ENCODE peak calls at places on chromosomes 11 and 22, in four cellular contexts. V is fibroblast of lung; Z is CD4-positive, CD25-positive, alpha-beta regulatory T cell; R is small intestine. L is an unnamed sample. For H3K27me3, the result is how much of the 10 kb centered on the place peaks cover.

GRCh38 chr11:119051440-119052162 is 5.4 kb downstream of the HYOU1 start:
- DNase-seq in Z (peak), R (no peak), V (no peak), L (no peak)

GRCh38 chr11:13073119-13073981 is 64.2 kb downstream of the RASSF10 start:
- DNase-seq in Z (no peak), R (no peak), V (peak), L (no peak)

GRCh38 chr11:102534261-102534872 is 3.8 kb upstream of the MMP7 start:
- DNase-seq in R (no peak), V (no peak), Z (no peak), L (no peak)

GRCh38 chr11:132898021-132898420 is 634.3 kb downstream of the OPCML start:
- DNase-seq in Z (no peak), R (no peak), V (peak), L (no peak)

GRCh38 chr11:65412271-65413076 is 10.1 kb upstream of the NEAT1 start:
- DNase-seq in V (no peak), R (no peak), Z (no peak), L (no peak)

GRCh38 chr22:46436595-46437163 is 100.7 kb downstream of the CELSR1 start:
- DNase-seq in R (no peak), V (peak), Z (no peak), L (no peak)

GRCh38 chr11:16911658-16912057 is 102.6 kb downstream of the PLEKHA7 start:
- DNase-seq in V (no peak), Z (peak), R (no peak), L (no peak)

GRCh38 chr11:110711776-110712642 is at the start of gene ARHGAP20:
- DNase-seq in Z (peak), R (peak), V (peak), L (peak)

GRCh38 chr11:1829039-1829820 is 5.6 kb upstream of the SYT8 start:
- DNase-seq in Z (no peak), V (peak), R (no peak), L (no peak)

GRCh38 chr22:42313804-42314581 is 43.5 kb upstream of the TCF20 start:
- DNase-seq in Z (peak), V (peak), R (peak), L (peak)

GRCh38 chr11:125227151-125227550 is 62.6 kb downstream of the PKNOX2 start:
- DNase-seq in Z (no peak), V (no peak), R (no peak), L (no peak)

GRCh38 chr11:10529279-10529678 is 11.7 kb downstream of the RNF141 start:
- DNase-seq in V (peak), Z (no peak), R (no peak), L (no peak)

GRCh38 chr22:44130076-44130711 is 50.5 kb upstream of the PARVG start:
- DNase-seq in V (peak), Z (peak), R (no peak), L (no peak)

GRCh38 chr11:1292018-1292643 is 17.3 kb downstream of the TOLLIP start:
- DNase-seq in V (no peak), Z (no peak), R (no peak), L (no peak)

GRCh38 chr11:87265132-87265531 is 227.4 kb downstream of the TMEM135 start:
- DNase-seq in R (no peak), V (peak), Z (no peak), L (no peak)

GRCh38 chr11:73528420-73528819 is 69.5 kb downstream of the FAM168A start:
- DNase-seq in V (no peak), R (peak), Z (no peak), L (no peak)

GRCh38 chr22:37229012-37229804 is 14.9 kb downstream of the RAC2 start:
- DNase-seq in V (peak), Z (peak), R (no peak), L (no peak)

GRCh38 chr11:12675951-12676711 is 1.9 kb downstream of the TEAD1 start:
- DNase-seq in Z (peak), V (peak), R (peak), L (no peak)

GRCh38 chr22:39574779-39575551 is 4.4 kb downstream of the CACNA1I start:
- DNase-seq in R (no peak), Z (no peak), V (peak), L (peak)

GRCh38 chr11:115153135-115153534 is 351.1 kb downstream of the CADM1 start:
- DNase-seq in R (no peak), V (peak), Z (no peak), L (no peak)

GRCh38 chr22:38240734-38241252 is 32.0 kb downstream of the TMEM184B start:
- DNase-seq in Z (no peak), V (peak), R (peak), L (peak)

GRCh38 chr22:40748388-40748970 is 69.2 kb downstream of the MCHR1 start:
- DNase-seq in R (no peak), Z (no peak), V (no peak), L (no peak)

GRCh38 chr11:58739725-58740430 is 8.1 kb upstream of the GLYAT start:
- DNase-seq in V (peak), R (no peak), Z (no peak), L (no peak)

GRCh38 chr11:75856912-75857311 is 41.9 kb downstream of the UVRAG start:
- DNase-seq in R (no peak), Z (no peak), V (no peak), L (no peak)

GRCh38 chr22:49968831-49969661 is 8.5 kb downstream of the PIM3 start:
- DNase-seq in R (no peak), Z (no peak), V (no peak), L (peak)

GRCh38 chr11:2929511-2929879 is 275 bp upstream of the PHLDA2 start:
- DNase-seq in Z (no peak), V (peak), R (peak), L (peak)

GRCh38 chr11:2927851-2928604 is 1.2 kb downstream of the PHLDA2 start:
- DNase-seq in V (peak), Z (no peak), R (peak), L (peak)

GRCh38 chr11:2927493-2927800 is 1.8 kb downstream of the PHLDA2 start:
- DNase-seq in V (no peak), R (no peak), Z (no peak), L (no peak)

GRCh38 chr11:2929880-2930704 is 872 bp upstream of the PHLDA2 start:
- DNase-seq in Z (peak), R (peak), V (peak), L (peak)

DNA sequence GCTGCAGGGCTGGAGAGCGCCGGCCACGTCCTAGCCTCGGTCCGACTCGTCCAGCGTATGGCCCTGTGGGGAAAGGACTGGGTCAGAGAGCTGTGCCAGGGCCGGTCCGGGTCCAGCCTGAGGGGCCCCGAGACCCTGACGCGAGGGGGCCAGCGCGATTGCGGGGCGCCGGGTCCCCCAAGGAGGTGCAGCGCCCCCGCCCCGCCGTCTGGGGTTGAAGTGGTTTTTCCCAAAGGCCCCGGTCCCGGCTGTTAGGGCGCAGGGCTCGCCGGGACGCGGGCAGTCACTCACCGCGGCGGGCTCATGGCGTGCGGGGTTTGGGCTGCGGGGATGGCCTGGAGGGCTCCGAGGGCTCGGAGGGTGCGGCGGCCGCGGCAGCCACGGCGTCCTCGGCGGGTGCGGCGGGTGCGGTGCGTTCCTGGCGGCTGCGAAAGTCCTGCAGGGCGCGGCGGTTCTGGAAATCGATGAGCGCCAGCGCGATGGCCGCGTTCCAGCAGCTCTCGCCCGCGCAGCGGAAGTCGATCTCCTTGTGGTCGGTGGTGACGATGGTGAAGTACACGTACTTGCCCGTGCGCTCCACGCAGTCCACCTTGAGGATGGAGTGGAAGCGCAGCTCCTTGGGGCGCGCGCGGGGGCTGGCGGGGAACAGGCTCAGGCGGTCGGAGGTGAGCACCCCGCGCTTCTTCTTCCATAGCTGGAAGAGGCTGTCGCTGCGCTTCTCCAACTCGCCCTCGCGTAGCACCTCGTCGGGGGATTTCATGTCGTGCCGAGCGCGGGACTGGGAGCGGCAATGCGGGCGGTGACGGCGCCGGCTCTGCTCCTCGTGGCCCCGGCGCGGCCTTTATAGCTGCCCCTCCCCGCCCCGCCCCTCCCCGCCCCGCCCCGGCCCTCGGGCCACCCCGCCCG is at the start of gene PHLDA2:
- DNase-seq in V (peak), Z (peak), R (peak), L (peak)
- H3K4me3 ChIP-seq in V (peak), Z (peak), R (peak), L (peak)

GRCh38 chr11:20160425-20161229 is at the start of gene DBX1:
- DNase-seq in V (no peak), Z (no peak), R (no peak), L (no peak)
- H3K27me3 ChIP-seq in V (half or more), Z (half or more), R (half or more), L (half or more)

GRCh38 chr11:129895126-129896041 is at the start of gene NFRKB:
- DNase-seq in Z (peak), R (peak), V (peak), L (peak)

GRCh38 chr11:129894281-129895125 is 875 bp downstream of the NFRKB start:
- DNase-seq in V (peak), R (peak), Z (peak), L (no peak)

GRCh38 chr11:129896062-129896461 is 684 bp upstream of the NFRKB start:
- DNase-seq in V (peak), Z (no peak), R (no peak), L (no peak)
- H3K27ac ChIP-seq in V (no peak), Z (peak), R (peak), L (peak)

DNA sequence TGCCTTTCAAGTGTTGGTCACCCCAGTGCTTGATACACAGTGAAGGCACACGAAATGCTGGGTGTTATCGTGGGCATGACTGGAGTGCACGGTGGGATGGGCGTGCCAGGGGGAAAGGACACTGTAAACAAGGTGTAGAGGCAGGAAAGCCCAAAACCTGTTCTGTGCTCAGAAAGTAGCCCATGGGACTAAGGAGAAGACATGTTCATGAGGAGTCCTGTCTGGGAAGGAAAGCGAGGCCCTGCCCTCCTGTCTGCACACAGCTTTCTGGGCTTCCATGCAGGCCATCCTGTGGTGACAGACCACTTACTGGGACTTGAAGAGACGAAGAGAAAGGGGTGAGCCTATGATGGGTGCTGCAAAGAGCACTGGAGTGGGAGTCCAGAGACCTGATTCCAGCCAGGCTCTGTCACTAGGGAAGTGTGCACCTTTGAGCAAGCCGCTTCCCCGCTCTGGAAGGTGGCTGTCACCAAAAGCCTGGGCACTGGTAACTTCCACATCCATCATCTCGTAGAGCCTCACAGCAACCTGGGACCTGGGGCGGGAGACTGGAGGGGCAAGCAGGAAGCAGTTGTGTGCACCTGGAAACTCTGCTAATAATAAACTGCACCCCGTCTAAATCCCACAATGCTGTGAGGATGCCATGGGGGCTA is 846 bp upstream of the POU2F3 start:
- DNase-seq in R (no peak), V (no peak), Z (no peak), L (no peak)
- H3K4me3 ChIP-seq in R (no peak), V (no peak), Z (no peak), L (no peak)

L was measured in thyroid gland.